ENCODE peak calls at places on chromosomes 16 and 17, in four cellular contexts. Q is H1, P is K562, D is HepG2. O is an unnamed sample.

GRCh38 chr17:32654351-32654750 is 167.6 kb downstream of the CDK5R1 start:
- DNase-seq in Q (no peak), P (no peak), D (no peak), O (no peak)

GRCh38 chr17:61689610-61690180 is 98.7 kb upstream of the NACA2 start:
- DNase-seq in Q (no peak), P (no peak), D (no peak), O (no peak)

GRCh38 chr17:68812876-68813584 is 142.2 kb downstream of the ABCA8 start:
- DNase-seq in Q (no peak), P (no peak), D (no peak), O (no peak)

GRCh38 chr16:67953641-67954375 is 9.9 kb upstream of the LCAT start:
- DNase-seq in Q (no peak), P (no peak), D (no peak), O (no peak)

GRCh38 chr17:75876190-75876937 is 2.0 kb downstream of the TRIM47 start:
- DNase-seq in Q (peak; percentile 73), P (no peak), D (peak; percentile 97), O (peak; percentile 3)

GRCh38 chr16:788399-789126 is at the start of gene CHTF18:
- DNase-seq in Q (peak; percentile 93), P (peak; percentile 98), D (peak; percentile 73), O (peak; percentile 96)

GRCh38 chr17:73600103-73600871 is 44.0 kb downstream of the SDK2 start:
- DNase-seq in Q (no peak), P (no peak), D (no peak), O (no peak)

GRCh38 chr17:71412803-71413202 is 708.0 kb upstream of the SOX9 start:
- DNase-seq in Q (no peak), P (no peak), D (no peak), O (peak; percentile 35)

GRCh38 chr17:75240394-75241142 is 20.8 kb downstream of the GGA3 start:
- DNase-seq in Q (peak; percentile 91), P (peak; percentile 82), D (peak; percentile 58), O (no peak)

GRCh38 chr17:27396941-27397340 is 59.3 kb upstream of the KSR1 start:
- DNase-seq in Q (no peak), P (no peak), D (no peak), O (peak; percentile 71)

GRCh38 chr17:73227944-73228343 is 33.7 kb downstream of the CPSF4L start:
- DNase-seq in Q (no peak), P (no peak), D (no peak), O (no peak)

GRCh38 chr16:50434872-50435478 is 66.2 kb upstream of the BRD7 start:
- DNase-seq in Q (no peak), P (no peak), D (peak; percentile 37), O (no peak)

GRCh38 chr16:35631261-35631945 is 2172.0 kb downstream of the TP53TG3F start:
- DNase-seq in Q (no peak), P (no peak), D (no peak), O (no peak)

GRCh38 chr16:19110537-19111391 is 3.0 kb upstream of the ITPRIPL2 start:
- DNase-seq in Q (no peak), P (no peak), D (peak; percentile 76), O (no peak)
- TF ChIP-seq JUND in Q (no peak), P (no peak), D (no peak), O (no peak)

DNA sequence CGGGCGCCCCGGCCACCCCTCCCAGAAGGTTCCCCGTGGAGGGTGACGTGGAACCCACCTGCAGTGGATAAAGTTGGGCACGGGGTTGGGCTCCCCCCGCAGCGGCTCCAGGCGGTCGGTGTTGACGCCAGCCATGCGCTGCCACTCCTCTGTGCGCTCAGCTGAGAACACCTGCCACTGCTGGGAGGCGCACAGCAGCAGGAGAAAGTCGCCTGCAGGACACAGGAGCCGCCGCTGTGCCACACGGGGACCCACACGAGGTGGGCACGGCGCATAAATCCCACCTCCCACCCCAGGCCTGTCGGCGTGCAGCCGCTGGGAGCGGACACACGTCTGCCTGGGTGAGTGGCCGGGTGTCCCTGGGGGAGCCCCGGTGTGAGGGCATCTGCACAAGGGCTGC is 20.7 kb downstream of the CTU2 start:
- DNase-seq in Q (no peak), P (no peak), D (no peak), O (no peak)
- TF ChIP-seq JUND in Q (no peak), P (no peak), D (no peak), O (no peak)

GRCh38 chr16:4385789-4386451 is 14.3 kb downstream of the VASN start:
- DNase-seq in Q (no peak), P (peak; percentile 19), D (no peak), O (no peak)
- TF ChIP-seq JUND in Q (no peak), P (no peak), D (no peak), O (no peak)

GRCh38 chr16:81165411-81166097 is 69.4 kb upstream of the GCSH start:
- DNase-seq in Q (no peak), P (no peak), D (no peak), O (no peak)

GRCh38 chr16:81166417-81167300 is 70.5 kb upstream of the GCSH start:
- DNase-seq in Q (no peak), P (no peak), D (no peak), O (no peak)

GRCh38 chr16:81164958-81165357 is 68.8 kb upstream of the GCSH start:
- DNase-seq in Q (no peak), P (no peak), D (no peak), O (no peak)

GRCh38 chr16:81168406-81168805 is 70.1 kb upstream of the BCO1 start:
- DNase-seq in Q (no peak), P (no peak), D (no peak), O (no peak)

DNA sequence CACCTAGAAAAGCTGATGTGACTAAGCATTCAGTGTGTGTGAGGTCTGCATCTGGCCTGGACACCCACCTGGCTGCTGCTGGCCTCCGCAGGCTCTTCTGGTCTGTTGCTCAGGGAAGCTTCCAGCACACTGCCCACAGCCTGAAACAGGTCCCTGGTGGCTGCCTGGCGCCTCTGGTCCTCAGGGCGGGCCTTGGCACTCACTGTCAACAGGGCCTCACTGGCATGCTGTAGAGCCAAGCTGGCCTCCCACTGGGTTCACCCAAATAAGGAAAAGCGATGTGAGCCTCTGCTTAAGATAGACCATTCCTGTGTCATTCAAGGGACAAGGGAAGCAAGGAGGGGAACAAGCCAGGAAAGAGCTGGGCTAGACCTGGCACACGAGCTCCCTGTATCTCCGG is 70.6 kb upstream of the BCO1 start:
- DNase-seq in Q (no peak), P (no peak), D (no peak), O (no peak)
- TF ChIP-seq JUND in Q (no peak), P (no peak), D (no peak), O (no peak)